ENCODE peak calls at places on chromosomes 16 and 17, in nine cellular contexts. One of them, this sample, is unnamed.

GRCh38 chr17:65684631-65685030 is 123.2 kb upstream of the AXIN2 start:
- DNase-seq in GM13977: no peak
- DNase-seq in NCI-H1930: no peak
- DNase-seq in naive B cell: no peak
- DNase-seq in caudate nucleus: no peak
- DNase-seq in hypothalamus: no peak
- DNase-seq in DMS79: no peak
- DNase-seq in AG08395: no peak
- DNase-seq in stimulated activated CD4-positive, alpha-beta T cell treated with anti-CD3 and anti-CD28 coated beads, Interleukin-15, amount 100 ng/mL, for 48 hours: no peak
- DNase-seq in this sample: no peak

GRCh38 chr16:50165473-50165872 is 12.4 kb downstream of the TENT4B start:
- DNase-seq in DMS79: no peak
- DNase-seq in caudate nucleus: no peak
- DNase-seq in naive B cell: no peak
- DNase-seq in hypothalamus: no peak
- DNase-seq in stimulated activated CD4-positive, alpha-beta T cell treated with anti-CD3 and anti-CD28 coated beads, Interleukin-15, amount 100 ng/mL, for 48 hours: no peak
- DNase-seq in GM13977: no peak
- DNase-seq in AG08395: no peak
- DNase-seq in NCI-H1930: no peak
- DNase-seq in this sample: no peak

GRCh38 chr17:49031965-49032928 is 35.1 kb downstream of the IGF2BP1 start:
- DNase-seq in AG08395: peak; percentile 92
- DNase-seq in hypothalamus: peak; percentile 9
- DNase-seq in GM13977: peak; percentile 88
- DNase-seq in stimulated activated CD4-positive, alpha-beta T cell treated with anti-CD3 and anti-CD28 coated beads, Interleukin-15, amount 100 ng/mL, for 48 hours: no peak
- DNase-seq in NCI-H1930: peak; percentile 20
- DNase-seq in caudate nucleus: no peak
- DNase-seq in naive B cell: peak; percentile 48
- DNase-seq in DMS79: peak; percentile 75
- DNase-seq in this sample: no peak

GRCh38 chr16:3963203-3963602 is 82.7 kb upstream of the CREBBP start:
- DNase-seq in caudate nucleus: no peak
- DNase-seq in NCI-H1930: no peak
- DNase-seq in DMS79: no peak
- DNase-seq in naive B cell: peak; percentile 68
- DNase-seq in hypothalamus: peak; percentile 3
- DNase-seq in stimulated activated CD4-positive, alpha-beta T cell treated with anti-CD3 and anti-CD28 coated beads, Interleukin-15, amount 100 ng/mL, for 48 hours: no peak
- DNase-seq in GM13977: no peak
- DNase-seq in AG08395: no peak
- DNase-seq in this sample: no peak

GRCh38 chr17:20944014-20944905 is 98.6 kb downstream of the USP22 start:
- DNase-seq in NCI-H1930: peak; percentile 36
- DNase-seq in caudate nucleus: no peak
- DNase-seq in AG08395: no peak
- DNase-seq in DMS79: peak; percentile 1
- DNase-seq in naive B cell: peak; percentile 27
- DNase-seq in stimulated activated CD4-positive, alpha-beta T cell treated with anti-CD3 and anti-CD28 coated beads, Interleukin-15, amount 100 ng/mL, for 48 hours: no peak
- DNase-seq in GM13977: peak; percentile 29
- DNase-seq in hypothalamus: no peak
- DNase-seq in this sample: no peak

GRCh38 chr17:82679586-82680465 is 18.7 kb downstream of the RAB40B start:
- DNase-seq in GM13977: no peak
- DNase-seq in naive B cell: no peak
- DNase-seq in hypothalamus: no peak
- DNase-seq in NCI-H1930: no peak
- DNase-seq in DMS79: no peak
- DNase-seq in AG08395: no peak
- DNase-seq in caudate nucleus: no peak
- DNase-seq in stimulated activated CD4-positive, alpha-beta T cell treated with anti-CD3 and anti-CD28 coated beads, Interleukin-15, amount 100 ng/mL, for 48 hours: no peak
- DNase-seq in this sample: no peak

GRCh38 chr17:27538156-27538955 is 82.1 kb downstream of the KSR1 start:
- DNase-seq in DMS79: no peak
- DNase-seq in caudate nucleus: peak; percentile 26
- DNase-seq in hypothalamus: peak; percentile 29
- DNase-seq in GM13977: no peak
- DNase-seq in NCI-H1930: no peak
- DNase-seq in stimulated activated CD4-positive, alpha-beta T cell treated with anti-CD3 and anti-CD28 coated beads, Interleukin-15, amount 100 ng/mL, for 48 hours: no peak
- DNase-seq in naive B cell: no peak
- DNase-seq in AG08395: no peak
- DNase-seq in this sample: no peak

GRCh38 chr16:55499951-55500350 is 8.9 kb upstream of the LPCAT2 start:
- DNase-seq in stimulated activated CD4-positive, alpha-beta T cell treated with anti-CD3 and anti-CD28 coated beads, Interleukin-15, amount 100 ng/mL, for 48 hours: peak; percentile 13
- DNase-seq in DMS79: no peak
- DNase-seq in hypothalamus: no peak
- DNase-seq in GM13977: no peak
- DNase-seq in caudate nucleus: no peak
- DNase-seq in AG08395: peak; percentile 93
- DNase-seq in NCI-H1930: no peak
- DNase-seq in naive B cell: no peak
- DNase-seq in this sample: no peak

GRCh38 chr17:82650723-82651122 is 2.5 kb upstream of the WDR45B start:
- DNase-seq in AG08395: no peak
- DNase-seq in caudate nucleus: no peak
- DNase-seq in NCI-H1930: no peak
- DNase-seq in GM13977: no peak
- DNase-seq in stimulated activated CD4-positive, alpha-beta T cell treated with anti-CD3 and anti-CD28 coated beads, Interleukin-15, amount 100 ng/mL, for 48 hours: no peak
- DNase-seq in DMS79: no peak
- DNase-seq in hypothalamus: no peak
- DNase-seq in naive B cell: no peak
- DNase-seq in this sample: no peak

GRCh38 chr16:11340710-11341109 is 4.5 kb upstream of the RMI2 start:
- DNase-seq in GM13977: no peak
- DNase-seq in NCI-H1930: no peak
- DNase-seq in DMS79: no peak
- DNase-seq in stimulated activated CD4-positive, alpha-beta T cell treated with anti-CD3 and anti-CD28 coated beads, Interleukin-15, amount 100 ng/mL, for 48 hours: no peak
- DNase-seq in naive B cell: no peak
- DNase-seq in AG08395: no peak
- DNase-seq in caudate nucleus: no peak
- DNase-seq in hypothalamus: no peak
- DNase-seq in this sample: no peak

GRCh38 chr16:2497116-2497630 is 16.6 kb upstream of the ATP6V0C start:
- DNase-seq in naive B cell: no peak
- DNase-seq in caudate nucleus: no peak
- DNase-seq in GM13977: no peak
- DNase-seq in stimulated activated CD4-positive, alpha-beta T cell treated with anti-CD3 and anti-CD28 coated beads, Interleukin-15, amount 100 ng/mL, for 48 hours: no peak
- DNase-seq in hypothalamus: no peak
- DNase-seq in DMS79: no peak
- DNase-seq in AG08395: no peak
- DNase-seq in NCI-H1930: no peak
- DNase-seq in this sample: no peak

GRCh38 chr16:87794485-87795078 is 28.8 kb upstream of the KLHDC4 start:
- DNase-seq in stimulated activated CD4-positive, alpha-beta T cell treated with anti-CD3 and anti-CD28 coated beads, Interleukin-15, amount 100 ng/mL, for 48 hours: no peak
- DNase-seq in AG08395: no peak
- DNase-seq in hypothalamus: no peak
- DNase-seq in DMS79: no peak
- DNase-seq in NCI-H1930: no peak
- DNase-seq in GM13977: no peak
- DNase-seq in naive B cell: no peak
- DNase-seq in caudate nucleus: no peak
- DNase-seq in this sample: no peak

GRCh38 chr17:81577278-81578000 is 25.3 kb upstream of the FAAP100 start:
- DNase-seq in NCI-H1930: no peak
- DNase-seq in stimulated activated CD4-positive, alpha-beta T cell treated with anti-CD3 and anti-CD28 coated beads, Interleukin-15, amount 100 ng/mL, for 48 hours: no peak
- DNase-seq in naive B cell: no peak
- DNase-seq in AG08395: no peak
- DNase-seq in caudate nucleus: no peak
- DNase-seq in hypothalamus: no peak
- DNase-seq in GM13977: no peak
- DNase-seq in DMS79: no peak
- DNase-seq in this sample: no peak

GRCh38 chr16:57186630-57187507 is 740 bp downstream of the RSPRY1 start:
- DNase-seq in hypothalamus: peak; percentile 16
- DNase-seq in NCI-H1930: no peak
- DNase-seq in DMS79: no peak
- DNase-seq in caudate nucleus: no peak
- DNase-seq in AG08395: peak; percentile 12
- DNase-seq in stimulated activated CD4-positive, alpha-beta T cell treated with anti-CD3 and anti-CD28 coated beads, Interleukin-15, amount 100 ng/mL, for 48 hours: no peak
- DNase-seq in GM13977: no peak
- DNase-seq in naive B cell: peak; percentile 6
- DNase-seq in this sample: no peak

GRCh38 chr17:4950757-4951204 is at the start of gene ENO3:
- DNase-seq in caudate nucleus: no peak
- DNase-seq in stimulated activated CD4-positive, alpha-beta T cell treated with anti-CD3 and anti-CD28 coated beads, Interleukin-15, amount 100 ng/mL, for 48 hours: no peak
- DNase-seq in hypothalamus: no peak
- DNase-seq in GM13977: no peak
- DNase-seq in naive B cell: no peak
- DNase-seq in AG08395: no peak
- DNase-seq in NCI-H1930: no peak
- DNase-seq in DMS79: no peak
- DNase-seq in this sample: no peak

GRCh38 chr16:23145186-23145585 is 4.1 kb downstream of the USP31 start:
- DNase-seq in stimulated activated CD4-positive, alpha-beta T cell treated with anti-CD3 and anti-CD28 coated beads, Interleukin-15, amount 100 ng/mL, for 48 hours: no peak
- DNase-seq in GM13977: no peak
- DNase-seq in NCI-H1930: no peak
- DNase-seq in AG08395: no peak
- DNase-seq in caudate nucleus: no peak
- DNase-seq in naive B cell: no peak
- DNase-seq in DMS79: peak; percentile 74
- DNase-seq in hypothalamus: no peak
- DNase-seq in this sample: no peak

GRCh38 chr16:4519274-4520058 is 19.1 kb downstream of the CDIP1 start:
- DNase-seq in NCI-H1930: no peak
- DNase-seq in caudate nucleus: no peak
- DNase-seq in AG08395: no peak
- DNase-seq in GM13977: no peak
- DNase-seq in naive B cell: no peak
- DNase-seq in stimulated activated CD4-positive, alpha-beta T cell treated with anti-CD3 and anti-CD28 coated beads, Interleukin-15, amount 100 ng/mL, for 48 hours: no peak
- DNase-seq in hypothalamus: no peak
- DNase-seq in DMS79: no peak
- DNase-seq in this sample: no peak

GRCh38 chr17:16345565-16345964 is 7.7 kb downstream of the CENPV start:
- DNase-seq in naive B cell: no peak
- DNase-seq in AG08395: no peak
- DNase-seq in caudate nucleus: no peak
- DNase-seq in hypothalamus: no peak
- DNase-seq in GM13977: no peak
- DNase-seq in NCI-H1930: no peak
- DNase-seq in DMS79: no peak
- DNase-seq in stimulated activated CD4-positive, alpha-beta T cell treated with anti-CD3 and anti-CD28 coated beads, Interleukin-15, amount 100 ng/mL, for 48 hours: no peak
- DNase-seq in this sample: no peak

GRCh38 chr16:3542153-3542550 is 35.1 kb downstream of the NLRC3 start:
- DNase-seq in naive B cell: no peak
- DNase-seq in GM13977: no peak
- DNase-seq in caudate nucleus: no peak
- DNase-seq in stimulated activated CD4-positive, alpha-beta T cell treated with anti-CD3 and anti-CD28 coated beads, Interleukin-15, amount 100 ng/mL, for 48 hours: no peak
- DNase-seq in NCI-H1930: no peak
- DNase-seq in AG08395: no peak
- DNase-seq in hypothalamus: no peak
- DNase-seq in DMS79: no peak
- DNase-seq in this sample: no peak

GRCh38 chr17:74563358-74563757 is 4.0 kb downstream of the CD300H start:
- DNase-seq in stimulated activated CD4-positive, alpha-beta T cell treated with anti-CD3 and anti-CD28 coated beads, Interleukin-15, amount 100 ng/mL, for 48 hours: no peak
- DNase-seq in NCI-H1930: no peak
- DNase-seq in GM13977: no peak
- DNase-seq in hypothalamus: no peak
- DNase-seq in caudate nucleus: no peak
- DNase-seq in DMS79: no peak
- DNase-seq in AG08395: no peak
- DNase-seq in naive B cell: no peak
- DNase-seq in this sample: no peak

GRCh38 chr17:74259667-74260524 is 14.1 kb upstream of the DNAI2 start:
- DNase-seq in naive B cell: no peak
- DNase-seq in NCI-H1930: no peak
- DNase-seq in caudate nucleus: no peak
- DNase-seq in AG08395: no peak
- DNase-seq in DMS79: no peak
- DNase-seq in hypothalamus: no peak
- DNase-seq in stimulated activated CD4-positive, alpha-beta T cell treated with anti-CD3 and anti-CD28 coated beads, Interleukin-15, amount 100 ng/mL, for 48 hours: no peak
- DNase-seq in GM13977: no peak
- DNase-seq in this sample: no peak

GRCh38 chr17:7448461-7448860 is 3.6 kb downstream of the CHRNB1 start:
- DNase-seq in NCI-H1930: no peak
- DNase-seq in stimulated activated CD4-positive, alpha-beta T cell treated with anti-CD3 and anti-CD28 coated beads, Interleukin-15, amount 100 ng/mL, for 48 hours: no peak
- DNase-seq in naive B cell: no peak
- DNase-seq in AG08395: no peak
- DNase-seq in GM13977: no peak
- DNase-seq in hypothalamus: no peak
- DNase-seq in caudate nucleus: no peak
- DNase-seq in DMS79: no peak
- DNase-seq in this sample: no peak

GRCh38 chr16:69839240-69839688 is 77.1 kb downstream of the WWP2 start:
- DNase-seq in DMS79: no peak
- DNase-seq in AG08395: no peak
- DNase-seq in naive B cell: no peak
- DNase-seq in GM13977: no peak
- DNase-seq in NCI-H1930: no peak
- DNase-seq in caudate nucleus: no peak
- DNase-seq in hypothalamus: no peak
- DNase-seq in stimulated activated CD4-positive, alpha-beta T cell treated with anti-CD3 and anti-CD28 coated beads, Interleukin-15, amount 100 ng/mL, for 48 hours: no peak
- DNase-seq in this sample: no peak

GRCh38 chr16:31356566-31357323 is 1.8 kb downstream of the ITGAX start:
- DNase-seq in stimulated activated CD4-positive, alpha-beta T cell treated with anti-CD3 and anti-CD28 coated beads, Interleukin-15, amount 100 ng/mL, for 48 hours: no peak
- DNase-seq in NCI-H1930: no peak
- DNase-seq in caudate nucleus: no peak
- DNase-seq in naive B cell: no peak
- DNase-seq in GM13977: no peak
- DNase-seq in DMS79: no peak
- DNase-seq in AG08395: no peak
- DNase-seq in hypothalamus: no peak
- DNase-seq in this sample: no peak

GRCh38 chr16:2586241-2586640 is 48.4 kb downstream of the PDPK1 start:
- DNase-seq in hypothalamus: no peak
- DNase-seq in naive B cell: no peak
- DNase-seq in NCI-H1930: no peak
- DNase-seq in GM13977: no peak
- DNase-seq in stimulated activated CD4-positive, alpha-beta T cell treated with anti-CD3 and anti-CD28 coated beads, Interleukin-15, amount 100 ng/mL, for 48 hours: no peak
- DNase-seq in AG08395: no peak
- DNase-seq in DMS79: no peak
- DNase-seq in caudate nucleus: no peak
- DNase-seq in this sample: no peak

GRCh38 chr16:1630450-1631213 is 18.5 kb downstream of the CRAMP1 start:
- DNase-seq in GM13977: no peak
- DNase-seq in naive B cell: no peak
- DNase-seq in AG08395: no peak
- DNase-seq in hypothalamus: no peak
- DNase-seq in NCI-H1930: no peak
- DNase-seq in DMS79: no peak
- DNase-seq in stimulated activated CD4-positive, alpha-beta T cell treated with anti-CD3 and anti-CD28 coated beads, Interleukin-15, amount 100 ng/mL, for 48 hours: no peak
- DNase-seq in caudate nucleus: no peak
- DNase-seq in this sample: no peak

GRCh38 chr17:28477928-28478327 is 4.5 kb downstream of the SLC13A2 start:
- DNase-seq in hypothalamus: no peak
- DNase-seq in naive B cell: no peak
- DNase-seq in stimulated activated CD4-positive, alpha-beta T cell treated with anti-CD3 and anti-CD28 coated beads, Interleukin-15, amount 100 ng/mL, for 48 hours: no peak
- DNase-seq in DMS79: no peak
- DNase-seq in caudate nucleus: no peak
- DNase-seq in NCI-H1930: no peak
- DNase-seq in AG08395: no peak
- DNase-seq in GM13977: no peak
- DNase-seq in this sample: no peak

GRCh38 chr17:40290629-40291296 is 3.1 kb downstream of the CDC6 start:
- DNase-seq in DMS79: no peak
- DNase-seq in NCI-H1930: no peak
- DNase-seq in caudate nucleus: no peak
- DNase-seq in AG08395: peak; percentile 78
- DNase-seq in hypothalamus: no peak
- DNase-seq in GM13977: no peak
- DNase-seq in stimulated activated CD4-positive, alpha-beta T cell treated with anti-CD3 and anti-CD28 coated beads, Interleukin-15, amount 100 ng/mL, for 48 hours: no peak
- DNase-seq in naive B cell: peak; percentile 15
- DNase-seq in this sample: no peak

GRCh38 chr16:31000671-31001382 is 9.6 kb downstream of the STX1B start:
- DNase-seq in caudate nucleus: no peak
- DNase-seq in GM13977: no peak
- DNase-seq in DMS79: no peak
- DNase-seq in stimulated activated CD4-positive, alpha-beta T cell treated with anti-CD3 and anti-CD28 coated beads, Interleukin-15, amount 100 ng/mL, for 48 hours: no peak
- DNase-seq in naive B cell: no peak
- DNase-seq in AG08395: no peak
- DNase-seq in NCI-H1930: no peak
- DNase-seq in hypothalamus: no peak
- DNase-seq in this sample: no peak

GRCh38 chr17:73595068-73595865 is 49.0 kb downstream of the SDK2 start:
- DNase-seq in caudate nucleus: peak; percentile 11
- DNase-seq in hypothalamus: peak; percentile 5
- DNase-seq in NCI-H1930: no peak
- DNase-seq in AG08395: peak; percentile 88
- DNase-seq in DMS79: no peak
- DNase-seq in GM13977: peak; percentile 67
- DNase-seq in stimulated activated CD4-positive, alpha-beta T cell treated with anti-CD3 and anti-CD28 coated beads, Interleukin-15, amount 100 ng/mL, for 48 hours: no peak
- DNase-seq in naive B cell: peak; percentile 35
- DNase-seq in this sample: no peak

GRCh38 chr16:85166281-85166680 is 54.0 kb upstream of the CIBAR2 start:
- DNase-seq in NCI-H1930: no peak
- DNase-seq in hypothalamus: no peak
- DNase-seq in naive B cell: no peak
- DNase-seq in stimulated activated CD4-positive, alpha-beta T cell treated with anti-CD3 and anti-CD28 coated beads, Interleukin-15, amount 100 ng/mL, for 48 hours: no peak
- DNase-seq in caudate nucleus: no peak
- DNase-seq in GM13977: no peak
- DNase-seq in DMS79: no peak
- DNase-seq in AG08395: no peak
- DNase-seq in this sample: no peak